ENCODE peak calls at places on chromosomes 4 and X, in eight cellular contexts. K is Right ventricle myocardium superior; X is hepatocyte; Y is T follicular helper cell; Q is GM04503; M is SIG-M5; F is activated CD8-positive, alpha-beta memory T cell treated with anti-CD3 and anti-CD28 coated beads for 48 hours; D is IMR-90. P is an unnamed sample.
A peak's percentile ranks its signal among the peaks of the same experiment; 100 is the strongest.

GRCh38 chr4:186669159-186669720 is 54.4 kb downstream of the FAT1 start:
- DNase-seq in M (no peak), Y (no peak), X (peak; percentile 58), D (peak; percentile 81), K (no peak), F (no peak), Q (peak; percentile 59), P (no peak)

GRCh38 chr4:8639777-8640720 is 47.5 kb downstream of the CPZ start:
- DNase-seq in F (no peak), X (no peak), Q (no peak), Y (no peak), K (peak; percentile 31), D (no peak), M (no peak), P (no peak)

GRCh38 chrX:48779399-48779798 is 7.0 kb upstream of the GATA1 start:
- DNase-seq in F (no peak), X (no peak), D (no peak), Y (no peak), M (no peak), K (no peak), Q (no peak), P (no peak)

GRCh38 chr4:11297201-11297600 is 131.5 kb downstream of the HS3ST1 start:
- DNase-seq in Y (no peak), M (no peak), F (no peak), D (no peak), X (no peak), Q (no peak), K (no peak), P (no peak)

GRCh38 chr4:8009710-8010534 is 70.3 kb upstream of the AFAP1 start:
- DNase-seq in K (no peak), D (no peak), F (no peak), Y (no peak), Q (no peak), M (no peak), X (no peak), P (no peak)

GRCh38 chr4:102535398-102536082 is 34.4 kb downstream of the NFKB1 start:
- DNase-seq in K (no peak), D (peak; percentile 75), F (no peak), Q (peak; percentile 21), X (no peak), Y (no peak), M (no peak), P (no peak)

GRCh38 chrX:100413231-100413630 is 3.2 kb upstream of the PCDH19 start:
- DNase-seq in D (peak; percentile 48), F (no peak), Q (peak; percentile 3), Y (no peak), K (no peak), X (peak; percentile 78), M (no peak), P (peak; percentile 62)

GRCh38 chr4:113603926-113604325 is 157.6 kb downstream of the CAMK2D start:
- DNase-seq in F (no peak), Q (no peak), Y (no peak), K (no peak), M (no peak), D (peak; percentile 40), X (no peak), P (no peak)

GRCh38 chr4:169652535-169652934 is 32.2 kb downstream of the CLCN3 start:
- DNase-seq in Q (no peak), X (no peak), D (no peak), Y (no peak), F (no peak), M (no peak), K (no peak), P (no peak)

GRCh38 chrX:77953708-77954107 is 15.7 kb downstream of the PGAM4 start:
- DNase-seq in Y (no peak), F (no peak), K (no peak), D (peak; percentile 58), M (no peak), Q (no peak), X (no peak), P (no peak)

GRCh38 chr4:40581254-40582140 is 48.2 kb downstream of the RBM47 start:
- DNase-seq in M (no peak), F (no peak), Y (no peak), D (no peak), K (no peak), X (no peak), Q (no peak), P (no peak)

GRCh38 chrX:119194631-119195030 is 41.5 kb upstream of the PGRMC1 start:
- DNase-seq in Y (no peak), M (no peak), Q (no peak), F (no peak), K (no peak), D (no peak), X (peak; percentile 19), P (no peak)

GRCh38 chr4:11259837-11260236 is 168.9 kb downstream of the HS3ST1 start:
- DNase-seq in K (no peak), Q (no peak), F (no peak), Y (no peak), D (no peak), M (no peak), X (no peak), P (no peak)

GRCh38 chr4:83112239-83112638 is 2.3 kb downstream of the PLAC8 start:
- DNase-seq in F (no peak), X (no peak), Q (no peak), M (peak; percentile 73), D (no peak), Y (no peak), K (no peak), P (no peak)

GRCh38 chr4:107552306-107552705 is 167.7 kb downstream of the PAPSS1 start:
- DNase-seq in X (no peak), Y (no peak), D (no peak), F (no peak), K (no peak), M (no peak), Q (no peak), P (no peak)

GRCh38 chr4:94000559-94000958 is 172.0 kb downstream of the ATOH1 start:
- DNase-seq in D (no peak), F (no peak), K (no peak), Q (no peak), M (no peak), Y (no peak), X (no peak), P (no peak)